ENCODE peak calls at places on chromosomes 11 and 22, in ten cellular contexts. W is stomach, C is HCT116, T is A549, Q is breast epithelium, M is body of pancreas, B is GM12891, D is ovary, F is gastrocnemius medialis, G is prostate gland. N is an unnamed sample.

GRCh38 chr11:68012044-68012842 is 2.1 kb downstream of the ALDH3B1 start:
- DNase-seq in W (no peak), C (no peak), T (peak), Q (no peak), M (no peak), B (no peak), D (no peak), F (no peak), G (no peak), N (no peak)

GRCh38 chr22:50311606-50312351 is 4.3 kb upstream of the PLXNB2 start:
- DNase-seq in W (no peak), C (no peak), T (no peak), Q (no peak), M (no peak), B (no peak), D (no peak), F (no peak), G (no peak), N (no peak)

GRCh38 chr22:43186272-43187170 is at the start of gene TTLL12:
- DNase-seq in W (peak), C (no peak), T (peak), Q (no peak), M (peak), B (peak), D (peak), F (peak), G (peak), N (no peak)

GRCh38 chr11:95293116-95293515 is 62.1 kb upstream of the SESN3 start:
- DNase-seq in W (no peak), C (no peak), T (no peak), Q (no peak), M (no peak), B (no peak), D (no peak), F (no peak), G (no peak), N (no peak)

GRCh38 chr11:353315-353857 is 15.9 kb upstream of the B4GALNT4 start:
- DNase-seq in W (peak), C (no peak), T (peak), Q (peak), M (peak), B (no peak), D (peak), F (peak), G (peak), N (no peak)

GRCh38 chr11:133531971-133532651 is at the start of gene OPCML:
- DNase-seq in W (no peak), C (no peak), T (no peak), Q (no peak), M (no peak), B (no peak), D (no peak), F (no peak), G (no peak), N (no peak)

GRCh38 chr11:57787920-57788716 is 26.5 kb downstream of the CTNND1 start:
- DNase-seq in W (no peak), C (no peak), T (no peak), Q (peak), M (no peak), B (peak), D (no peak), F (no peak), G (peak), N (no peak)

GRCh38 chr22:44890416-44891292 is 119.2 kb downstream of the PHF21B start:
- DNase-seq in W (no peak), C (no peak), T (no peak), Q (no peak), M (no peak), B (no peak), D (no peak), F (no peak), G (no peak), N (no peak)

GRCh38 chr11:102620858-102621561 is 4.1 kb downstream of the MMP20 start:
- DNase-seq in W (no peak), C (no peak), T (no peak), Q (no peak), M (no peak), B (no peak), D (no peak), F (no peak), G (no peak), N (no peak)

GRCh38 chr22:38069372-38070249 is 12.4 kb downstream of the PICK1 start:
- DNase-seq in W (no peak), C (no peak), T (peak), Q (no peak), M (no peak), B (no peak), D (peak), F (peak), G (peak), N (no peak)

GRCh38 chr11:99316761-99317475 is 296.2 kb downstream of the CNTN5 start:
- DNase-seq in W (no peak), C (no peak), T (no peak), Q (no peak), M (peak), B (no peak), D (no peak), F (no peak), G (no peak), N (no peak)

GRCh38 chr22:35430897-35431322 is 31.0 kb downstream of the MCM5 start:
- DNase-seq in W (peak), C (peak), T (peak), Q (peak), M (peak), B (peak), D (peak), F (peak), G (peak), N (peak)
- TF ChIP-seq POLR2A in W (no peak), C (no peak), T (no peak), Q (no peak), M (no peak), B (no peak), D (no peak), F (no peak), G (no peak), N (no peak)

GRCh38 chr22:30290318-30290678 is 993 bp upstream of the CASTOR1 start:
- DNase-seq in W (no peak), C (no peak), T (no peak), Q (peak), M (no peak), B (no peak), D (peak), F (no peak), G (peak), N (no peak)

GRCh38 chr22:30290679-30291333 is 1.5 kb upstream of the CASTOR1 start:
- DNase-seq in W (peak), C (no peak), T (no peak), Q (peak), M (peak), B (no peak), D (peak), F (peak), G (peak), N (peak)

GRCh38 chr22:30289980-30290313 is 642 bp upstream of the CASTOR1 start:
- DNase-seq in W (no peak), C (no peak), T (no peak), Q (no peak), M (no peak), B (no peak), D (no peak), F (no peak), G (no peak), N (no peak)

GRCh38 chr22:30288414-30289125 is 735 bp downstream of the CASTOR1 start:
- DNase-seq in W (no peak), C (no peak), T (peak), Q (no peak), M (no peak), B (no peak), D (peak), F (no peak), G (no peak), N (no peak)

GRCh38 chr22:30289126-30289979 is at the start of gene CASTOR1:
- DNase-seq in W (peak), C (peak), T (peak), Q (peak), M (peak), B (peak), D (peak), F (peak), G (peak), N (peak)
- TF ChIP-seq POLR2A in W (no peak), C (no peak), T (peak), Q (no peak), M (peak), B (no peak), D (peak), F (peak), G (peak), N (no peak)

GRCh38 chr11:45994421-45995341 is 72.2 kb downstream of the LARGE2 start:
- DNase-seq in W (no peak), C (no peak), T (no peak), Q (no peak), M (no peak), B (no peak), D (no peak), F (peak), G (no peak), N (no peak)
- TF ChIP-seq POLR2A in W (no peak), C (no peak), T (no peak), Q (no peak), M (no peak), B (no peak), D (no peak), F (no peak), G (no peak), N (no peak)

DNA sequence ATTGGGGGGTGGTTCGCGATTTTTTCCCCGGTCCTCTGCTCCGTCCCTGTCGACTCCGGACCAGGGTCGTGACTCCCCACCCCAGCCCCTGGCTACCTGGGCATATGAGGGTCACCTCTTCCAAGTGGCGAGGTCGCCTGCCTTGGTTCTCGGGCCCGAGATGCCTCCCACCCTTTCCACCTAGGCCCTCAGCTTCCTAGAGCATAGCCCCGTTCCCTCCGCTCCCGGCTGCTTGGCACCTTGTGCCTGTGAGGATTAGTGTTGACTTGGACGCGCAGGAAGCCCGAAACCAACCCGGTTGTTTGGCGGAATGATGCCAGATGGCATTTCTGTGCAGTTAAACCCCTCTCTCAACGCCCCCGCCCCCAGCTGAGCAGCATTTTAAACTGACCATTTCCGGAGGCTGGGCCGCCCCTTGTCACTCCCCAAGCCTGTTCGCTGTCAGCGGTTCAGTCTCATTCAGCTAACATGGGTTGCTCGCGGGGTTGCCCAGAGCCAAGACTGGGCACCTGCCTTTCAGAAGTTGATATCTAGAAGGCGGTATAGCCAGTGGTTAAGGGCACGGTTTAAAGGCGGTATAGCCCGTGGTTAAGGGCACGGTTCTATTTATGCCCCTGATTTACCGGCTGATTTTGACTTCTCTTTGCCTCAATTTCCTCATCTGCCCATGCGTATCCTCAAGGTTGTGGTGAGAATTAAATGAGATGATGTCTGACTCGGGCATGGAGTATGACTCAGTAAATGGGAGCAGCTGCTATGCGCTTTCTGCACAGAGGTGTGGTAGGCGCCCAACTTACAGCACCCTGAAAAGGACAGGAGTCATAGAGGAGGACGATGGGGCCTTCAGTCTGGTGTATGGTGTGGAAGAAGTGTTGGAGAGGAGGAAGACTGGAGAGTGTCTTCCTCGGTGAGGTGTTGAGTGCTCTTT is 639 bp downstream of the INCENP start:
- DNase-seq in W (no peak), C (no peak), T (no peak), Q (peak), M (peak), B (no peak), D (no peak), F (no peak), G (peak), N (peak)
- TF ChIP-seq POLR2A in W (no peak), C (no peak), T (no peak), Q (no peak), M (peak), B (no peak), D (no peak), F (no peak), G (no peak), N (peak)

GRCh38 chr11:75399344-75400109 is at the start of gene RPS3:
- DNase-seq in W (peak), C (peak), T (peak), Q (peak), M (peak), B (peak), D (peak), F (peak), G (peak), N (peak)
- TF ChIP-seq POLR2A in W (peak), C (peak), T (peak), Q (peak), M (peak), B (peak), D (peak), F (peak), G (peak), N (peak)

DNA sequence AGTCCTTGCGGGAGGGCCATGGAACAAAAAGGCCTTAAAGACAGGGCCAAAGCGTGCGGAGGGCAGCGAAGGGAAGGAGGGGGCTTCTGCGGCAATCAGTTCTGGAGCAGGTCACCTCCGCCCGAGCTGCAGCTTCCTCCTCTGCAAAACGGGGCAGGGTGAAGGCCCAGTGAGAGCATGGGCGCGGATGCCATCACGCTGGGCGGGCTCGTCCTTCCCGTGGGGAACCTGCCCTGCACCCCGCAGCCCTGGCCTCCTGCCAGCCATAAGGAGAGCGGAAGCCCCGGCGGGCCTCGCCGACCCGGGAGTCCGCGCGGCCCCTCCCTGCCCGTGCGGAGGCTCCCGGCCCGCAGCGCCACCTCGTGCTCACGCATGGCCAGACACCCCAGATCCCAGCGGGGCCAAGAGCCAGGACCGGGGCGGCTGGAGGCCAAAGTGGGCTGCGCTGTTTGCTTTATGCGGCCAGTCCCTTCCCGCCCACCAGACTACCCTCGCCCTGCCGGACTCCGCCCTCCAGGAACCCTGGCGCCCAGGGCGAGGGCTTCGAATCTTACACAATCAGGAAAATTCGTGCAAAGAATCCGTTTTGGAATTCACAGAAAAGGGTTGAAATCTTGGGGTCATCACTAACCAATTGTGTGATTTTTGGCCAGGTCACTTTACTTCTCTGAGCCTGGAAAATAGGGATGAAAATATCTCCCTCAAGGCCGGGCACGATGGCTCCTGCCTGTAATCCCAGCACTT is 16.1 kb downstream of the TSKU start:
- DNase-seq in W (peak), C (no peak), T (peak), Q (peak), M (peak), B (peak), D (peak), F (peak), G (peak), N (peak)
- TF ChIP-seq POLR2A in W (no peak), C (no peak), T (no peak), Q (no peak), M (no peak), B (no peak), D (no peak), F (no peak), G (no peak), N (peak)

GRCh38 chr11:117221775-117222517 is 9.9 kb downstream of the PCSK7 start:
- DNase-seq in W (peak), C (no peak), T (no peak), Q (peak), M (peak), B (no peak), D (peak), F (peak), G (peak), N (no peak)
- TF ChIP-seq POLR2A in W (no peak), C (no peak), T (no peak), Q (no peak), M (no peak), B (no peak), D (no peak), F (peak), G (no peak), N (no peak)

GRCh38 chr11:72832301-72833082 is 18.3 kb downstream of the ATG16L2 start:
- DNase-seq in W (no peak), C (no peak), T (no peak), Q (no peak), M (no peak), B (no peak), D (no peak), F (no peak), G (no peak), N (no peak)

GRCh38 chr11:72833083-72833733 is 19.0 kb downstream of the ATG16L2 start:
- DNase-seq in W (no peak), C (no peak), T (no peak), Q (no peak), M (no peak), B (no peak), D (no peak), F (no peak), G (no peak), N (no peak)

GRCh38 chr11:72833792-72834501 is 19.7 kb downstream of the ATG16L2 start:
- DNase-seq in W (no peak), C (no peak), T (no peak), Q (no peak), M (no peak), B (no peak), D (peak), F (peak), G (no peak), N (no peak)

GRCh38 chr11:72829884-72830533 is 15.8 kb downstream of the ATG16L2 start:
- DNase-seq in W (no peak), C (no peak), T (no peak), Q (no peak), M (no peak), B (no peak), D (no peak), F (no peak), G (no peak), N (no peak)

GRCh38 chr11:72831521-72832300 is 17.5 kb downstream of the ATG16L2 start:
- DNase-seq in W (peak), C (peak), T (peak), Q (peak), M (peak), B (no peak), D (peak), F (peak), G (peak), N (peak)
- TF ChIP-seq POLR2A in W (no peak), C (no peak), T (no peak), Q (no peak), M (no peak), B (no peak), D (no peak), F (no peak), G (no peak), N (no peak)

GRCh38 chr22:24434472-24435322 is 7.3 kb downstream of the ADORA2A start:
- DNase-seq in W (peak), C (no peak), T (no peak), Q (no peak), M (no peak), B (peak), D (no peak), F (peak), G (no peak), N (no peak)
- TF ChIP-seq POLR2A in W (no peak), C (no peak), T (no peak), Q (no peak), M (no peak), B (no peak), D (no peak), F (no peak), G (no peak), N (no peak)